ENCODE peak calls at places on chromosome 10, in six cellular contexts. One of them, this sample, is unnamed.
A peak's percentile ranks its signal among the peaks of the same experiment; 100 is the strongest.

GRCh38 chr10:103854687-103855423 is 521 bp downstream of the SH3PXD2A start:
- DNase-seq in transverse colon: peak; percentile 46
- DNase-seq in ovary: peak; percentile 70
- DNase-seq in A549: peak; percentile 51
- DNase-seq in stomach: no peak
- DNase-seq in GM12878: no peak
- DNase-seq in this sample: peak; percentile 78

GRCh38 chr10:50396491-50397311 is 145.4 kb upstream of the ASAH2 start:
- DNase-seq in A549: no peak
- DNase-seq in transverse colon: no peak
- DNase-seq in GM12878: no peak
- DNase-seq in stomach: no peak
- DNase-seq in ovary: no peak
- DNase-seq in this sample: no peak

GRCh38 chr10:44756235-44756634 is 154.9 kb upstream of the TMEM72 start:
- DNase-seq in ovary: no peak
- DNase-seq in transverse colon: no peak
- DNase-seq in GM12878: no peak
- DNase-seq in stomach: no peak
- DNase-seq in A549: no peak
- DNase-seq in this sample: no peak

GRCh38 chr10:132551093-132551807 is 13.7 kb downstream of the INPP5A start:
- DNase-seq in GM12878: no peak
- DNase-seq in ovary: no peak
- DNase-seq in A549: no peak
- DNase-seq in transverse colon: no peak
- DNase-seq in stomach: no peak
- DNase-seq in this sample: peak; percentile 61

GRCh38 chr10:129350690-129351089 is 116.4 kb upstream of the MGMT start:
- DNase-seq in ovary: no peak
- DNase-seq in transverse colon: no peak
- DNase-seq in GM12878: no peak
- DNase-seq in stomach: no peak
- DNase-seq in A549: no peak
- DNase-seq in this sample: no peak

GRCh38 chr10:127556911-127557310 is 7.8 kb downstream of the NPS start:
- DNase-seq in stomach: no peak
- DNase-seq in GM12878: no peak
- DNase-seq in transverse colon: no peak
- DNase-seq in A549: no peak
- DNase-seq in ovary: peak; percentile 48
- DNase-seq in this sample: no peak

GRCh38 chr10:28432210-28432676 is 100.7 kb upstream of the WAC start:
- DNase-seq in ovary: peak; percentile 34
- DNase-seq in transverse colon: peak; percentile 59
- DNase-seq in stomach: peak; percentile 58
- DNase-seq in GM12878: no peak
- DNase-seq in A549: peak; percentile 79
- DNase-seq in this sample: peak; percentile 77

GRCh38 chr10:112793197-112793921 is 156.7 kb upstream of the TCF7L2 start:
- DNase-seq in stomach: no peak
- DNase-seq in GM12878: no peak
- DNase-seq in transverse colon: peak; percentile 64
- DNase-seq in ovary: no peak
- DNase-seq in A549: no peak
- DNase-seq in this sample: no peak

GRCh38 chr10:35362701-35363350 is 26.5 kb downstream of the CCNY start:
- DNase-seq in GM12878: no peak
- DNase-seq in transverse colon: no peak
- DNase-seq in ovary: no peak
- DNase-seq in A549: no peak
- DNase-seq in stomach: no peak
- DNase-seq in this sample: no peak

GRCh38 chr10:118259288-118259906 is 82.7 kb downstream of the FAM204A start:
- DNase-seq in A549: peak; percentile 27
- DNase-seq in GM12878: no peak
- DNase-seq in stomach: peak; percentile 31
- DNase-seq in ovary: peak; percentile 30
- DNase-seq in transverse colon: peak; percentile 47
- DNase-seq in this sample: no peak

GRCh38 chr10:70032667-70033066 is 20.0 kb upstream of the MACROH2A2 start:
- DNase-seq in GM12878: no peak
- DNase-seq in transverse colon: no peak
- DNase-seq in stomach: no peak
- DNase-seq in A549: no peak
- DNase-seq in ovary: no peak
- DNase-seq in this sample: no peak

GRCh38 chr10:52616420-52616764 is 156.2 kb downstream of the MBL2 start:
- DNase-seq in ovary: no peak
- DNase-seq in stomach: no peak
- DNase-seq in A549: no peak
- DNase-seq in GM12878: no peak
- DNase-seq in transverse colon: no peak
- DNase-seq in this sample: no peak

GRCh38 chr10:64320448-64320847 is 799.2 kb downstream of the REEP3 start:
- DNase-seq in stomach: no peak
- DNase-seq in ovary: no peak
- DNase-seq in GM12878: no peak
- DNase-seq in A549: no peak
- DNase-seq in transverse colon: no peak
- DNase-seq in this sample: no peak

GRCh38 chr10:26792780-26793495 is 67.8 kb downstream of the ABI1 start:
- DNase-seq in stomach: no peak
- DNase-seq in GM12878: no peak
- DNase-seq in ovary: no peak
- DNase-seq in A549: no peak
- DNase-seq in transverse colon: no peak
- DNase-seq in this sample: no peak

GRCh38 chr10:27525819-27526218 is 21.7 kb downstream of the RAB18 start:
- DNase-seq in stomach: no peak
- DNase-seq in ovary: no peak
- DNase-seq in transverse colon: no peak
- DNase-seq in A549: no peak
- DNase-seq in GM12878: no peak
- DNase-seq in this sample: no peak

GRCh38 chr10:8054498-8055407 is at the start of gene GATA3:
- DNase-seq in A549: peak; percentile 88
- DNase-seq in transverse colon: peak; percentile 57
- DNase-seq in ovary: no peak
- DNase-seq in GM12878: no peak
- DNase-seq in stomach: peak; percentile 64
- DNase-seq in this sample: no peak
- TF ChIP-seq POLR2A in A549: no peak
- TF ChIP-seq POLR2A in transverse colon: no peak
- TF ChIP-seq POLR2A in ovary: no peak
- TF ChIP-seq POLR2A in GM12878: peak; percentile 25
- TF ChIP-seq POLR2A in stomach: no peak
- TF ChIP-seq POLR2A in this sample: no peak

GRCh38 chr10:116237260-116237659 is 35.7 kb downstream of the GFRA1 start:
- DNase-seq in transverse colon: no peak
- DNase-seq in ovary: no peak
- DNase-seq in GM12878: no peak
- DNase-seq in A549: no peak
- DNase-seq in stomach: no peak
- DNase-seq in this sample: no peak

GRCh38 chr10:116241642-116242405 is 31.2 kb downstream of the GFRA1 start:
- DNase-seq in A549: no peak
- DNase-seq in stomach: no peak
- DNase-seq in transverse colon: no peak
- DNase-seq in GM12878: no peak
- DNase-seq in ovary: no peak
- DNase-seq in this sample: no peak

GRCh38 chr10:116241025-116241424 is 32.0 kb downstream of the GFRA1 start:
- DNase-seq in A549: no peak
- DNase-seq in stomach: no peak
- DNase-seq in transverse colon: no peak
- DNase-seq in ovary: no peak
- DNase-seq in GM12878: no peak
- DNase-seq in this sample: no peak

GRCh38 chr10:116240551-116240950 is 32.5 kb downstream of the GFRA1 start:
- DNase-seq in stomach: no peak
- DNase-seq in A549: no peak
- DNase-seq in ovary: no peak
- DNase-seq in transverse colon: no peak
- DNase-seq in GM12878: no peak
- DNase-seq in this sample: no peak

DNA sequence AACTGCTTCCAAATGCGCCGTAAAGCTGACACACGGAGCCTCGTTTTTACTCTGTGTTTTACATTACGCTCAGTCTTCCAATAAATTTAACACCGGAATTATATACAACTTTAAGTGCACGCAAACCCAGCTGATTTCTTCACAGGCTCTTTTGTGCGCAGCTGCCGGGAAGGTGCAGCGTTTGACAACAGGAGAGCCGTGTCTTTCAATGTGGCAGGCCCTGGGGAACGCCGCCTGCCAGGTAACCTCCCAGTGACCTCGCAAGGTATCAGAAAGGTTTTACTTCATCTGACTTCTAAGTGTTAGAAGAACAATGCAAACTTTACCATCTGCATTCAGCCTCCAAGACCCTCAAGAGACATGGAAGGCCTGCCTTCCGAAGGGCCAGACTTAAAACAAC is 35.0 kb downstream of the GFRA1 start:
- DNase-seq in GM12878: no peak
- DNase-seq in stomach: no peak
- DNase-seq in A549: no peak
- DNase-seq in transverse colon: no peak
- DNase-seq in ovary: no peak
- DNase-seq in this sample: no peak
- TF ChIP-seq EP300 in GM12878: no peak
- TF ChIP-seq EP300 in stomach: no peak
- TF ChIP-seq EP300 in A549: no peak
- TF ChIP-seq EP300 in transverse colon: no peak
- TF ChIP-seq EP300 in ovary: no peak
- TF ChIP-seq EP300 in this sample: no peak

GRCh38 chr10:17782921-17783665 is 26.1 kb upstream of the MRC1 start:
- DNase-seq in A549: no peak
- DNase-seq in transverse colon: no peak
- DNase-seq in ovary: no peak
- DNase-seq in stomach: peak; percentile 56
- DNase-seq in GM12878: no peak
- DNase-seq in this sample: no peak
- TF ChIP-seq POLR2A in A549: no peak
- TF ChIP-seq POLR2A in transverse colon: no peak
- TF ChIP-seq POLR2A in ovary: no peak
- TF ChIP-seq POLR2A in stomach: no peak
- TF ChIP-seq POLR2A in GM12878: no peak
- TF ChIP-seq POLR2A in this sample: no peak

DNA sequence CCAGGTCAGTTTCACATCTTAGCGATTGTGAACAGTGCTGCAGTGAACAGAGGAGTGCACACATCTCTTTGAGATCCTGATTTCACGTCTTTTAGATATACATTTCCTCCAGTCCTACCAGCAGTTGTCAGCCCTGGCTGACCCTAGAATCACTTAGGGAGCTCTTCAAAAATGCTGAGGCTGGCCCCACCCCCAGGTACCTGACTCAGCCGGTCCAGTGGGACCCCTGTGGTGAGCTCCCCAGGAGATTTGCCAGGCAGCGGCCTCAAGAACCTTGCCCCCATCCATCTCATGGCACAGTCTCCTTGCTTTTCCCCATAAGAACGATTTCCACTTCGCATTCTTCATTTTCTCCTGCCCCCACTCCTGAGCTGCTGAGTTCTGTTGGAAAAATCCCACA is 45.5 kb downstream of the TEX36 start:
- DNase-seq in ovary: no peak
- DNase-seq in A549: no peak
- DNase-seq in transverse colon: no peak
- DNase-seq in stomach: no peak
- DNase-seq in GM12878: no peak
- DNase-seq in this sample: no peak
- TF ChIP-seq EP300 in ovary: no peak
- TF ChIP-seq EP300 in A549: no peak
- TF ChIP-seq EP300 in transverse colon: no peak
- TF ChIP-seq EP300 in stomach: no peak
- TF ChIP-seq EP300 in GM12878: no peak
- TF ChIP-seq EP300 in this sample: no peak

GRCh38 chr10:13500201-13500600 is 28.6 kb downstream of the BEND7 start:
- DNase-seq in GM12878: no peak
- DNase-seq in A549: no peak
- DNase-seq in ovary: no peak
- DNase-seq in stomach: no peak
- DNase-seq in transverse colon: no peak
- DNase-seq in this sample: no peak

GRCh38 chr10:13496164-13496563 is 32.6 kb downstream of the BEND7 start:
- DNase-seq in GM12878: no peak
- DNase-seq in stomach: no peak
- DNase-seq in A549: no peak
- DNase-seq in ovary: no peak
- DNase-seq in transverse colon: no peak
- DNase-seq in this sample: no peak

GRCh38 chr10:13492493-13493180 is 36.2 kb downstream of the BEND7 start:
- DNase-seq in GM12878: no peak
- DNase-seq in transverse colon: no peak
- DNase-seq in stomach: no peak
- DNase-seq in A549: no peak
- DNase-seq in ovary: no peak
- DNase-seq in this sample: no peak

GRCh38 chr10:13499150-13499549 is 29.7 kb downstream of the BEND7 start:
- DNase-seq in A549: no peak
- DNase-seq in GM12878: no peak
- DNase-seq in stomach: no peak
- DNase-seq in ovary: no peak
- DNase-seq in transverse colon: no peak
- DNase-seq in this sample: no peak

DNA sequence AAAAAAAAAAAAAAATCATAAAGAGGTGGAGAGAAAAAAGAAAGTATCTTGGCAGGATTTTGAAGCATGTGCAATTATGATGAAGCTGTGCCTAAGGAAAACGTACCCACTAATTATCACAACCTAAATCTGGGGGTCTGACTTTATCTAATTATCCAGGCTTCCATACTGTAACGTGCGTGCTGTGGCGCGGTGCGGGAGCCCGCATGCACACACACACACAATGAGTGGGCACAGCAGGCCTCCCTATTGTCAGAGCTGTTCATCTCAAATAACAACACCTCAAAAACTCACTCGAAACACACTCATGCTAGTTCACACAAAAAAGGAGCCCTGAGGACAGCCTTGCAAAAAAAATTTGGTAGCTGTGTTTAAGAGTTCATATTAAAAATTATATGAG is 31.9 kb downstream of the BEND7 start:
- DNase-seq in stomach: no peak
- DNase-seq in transverse colon: no peak
- DNase-seq in ovary: no peak
- DNase-seq in A549: no peak
- DNase-seq in GM12878: no peak
- DNase-seq in this sample: no peak
- TF ChIP-seq POLR2A in stomach: no peak
- TF ChIP-seq POLR2A in transverse colon: no peak
- TF ChIP-seq POLR2A in ovary: no peak
- TF ChIP-seq POLR2A in A549: no peak
- TF ChIP-seq POLR2A in GM12878: no peak
- TF ChIP-seq POLR2A in this sample: no peak

GRCh38 chr10:22620140-22620857 is 94.1 kb downstream of the PIP4K2A start:
- DNase-seq in ovary: peak; percentile 72
- DNase-seq in A549: peak; percentile 86
- DNase-seq in transverse colon: peak; percentile 26
- DNase-seq in GM12878: no peak
- DNase-seq in stomach: peak; percentile 61
- DNase-seq in this sample: peak; percentile 77
- TF ChIP-seq EP300 in ovary: no peak
- TF ChIP-seq EP300 in A549: peak; percentile 43
- TF ChIP-seq EP300 in transverse colon: no peak
- TF ChIP-seq EP300 in GM12878: no peak
- TF ChIP-seq EP300 in stomach: no peak
- TF ChIP-seq EP300 in this sample: no peak

GRCh38 chr10:21954690-21955089 is 48.8 kb downstream of the DNAJC1 start:
- DNase-seq in A549: no peak
- DNase-seq in stomach: no peak
- DNase-seq in transverse colon: no peak
- DNase-seq in ovary: no peak
- DNase-seq in GM12878: no peak
- DNase-seq in this sample: no peak
- TF ChIP-seq POLR2A in A549: no peak
- TF ChIP-seq POLR2A in stomach: no peak
- TF ChIP-seq POLR2A in transverse colon: no peak
- TF ChIP-seq POLR2A in ovary: no peak
- TF ChIP-seq POLR2A in GM12878: no peak
- TF ChIP-seq POLR2A in this sample: no peak